ENCODE peak calls at places on chromosome 15, in eight cellular contexts. G, M, D, L, S, B, O and U are unnamed samples.

GRCh38 chr15:38186505-38186904 is 66.1 kb upstream of the SPRED1 start:
- DNase-seq in S (no peak), L (no peak), B (no peak), G (no peak), M (no peak), D (no peak), O (no peak), U (no peak)

GRCh38 chr15:90954712-90955671 is at the start of gene RCCD1:
- DNase-seq in G (peak), M (peak), S (peak), B (peak), O (peak), L (peak), D (peak), U (peak)

GRCh38 chr15:86743283-86743903 is 663.7 kb downstream of the AGBL1 start:
- DNase-seq in G (peak), O (peak), S (peak), M (no peak), L (no peak), B (no peak), D (no peak), U (no peak)

GRCh38 chr15:95845862-95846515 is 484.5 kb upstream of the NR2F2 start:
- DNase-seq in O (no peak), M (no peak), L (no peak), B (peak), D (peak), S (no peak), G (peak), U (peak)

GRCh38 chr15:79956354-79956939 is 14.5 kb downstream of the BCL2A1 start:
- DNase-seq in G (no peak), D (no peak), O (no peak), M (no peak), B (no peak), L (no peak), S (no peak), U (no peak)

GRCh38 chr15:92460023-92460422 is 66.3 kb downstream of the ST8SIA2 start:
- DNase-seq in D (no peak), L (no peak), B (no peak), G (no peak), S (no peak), O (no peak), M (no peak), U (no peak)

GRCh38 chr15:23038741-23039150 is 623 bp downstream of the TUBGCP5 start:
- DNase-seq in L (peak), D (peak), O (no peak), B (peak), S (no peak), M (no peak), G (no peak), U (no peak)

GRCh38 chr15:50909044-50909342 is 510 bp downstream of the AP4E1 start:
- DNase-seq in G (no peak), L (no peak), S (no peak), B (peak), D (no peak), O (no peak), M (no peak), U (no peak)

GRCh38 chr15:89760303-89761008 is 9.4 kb upstream of the MESP1 start:
- DNase-seq in B (peak), M (peak), L (no peak), D (peak), O (peak), S (peak), G (peak), U (no peak)

GRCh38 chr15:27842526-27842925 is 256.6 kb downstream of the OCA2 start:
- DNase-seq in G (no peak), M (no peak), D (no peak), O (no peak), B (no peak), S (peak), L (no peak), U (no peak)

GRCh38 chr15:85793641-85794597 is 806 bp downstream of the KLHL25 start:
- DNase-seq in B (peak), S (peak), M (no peak), L (no peak), G (peak), O (no peak), D (peak), U (no peak)